ENCODE peak calls at places on chromosomes 16 and 17, in five cellular contexts. F is transverse colon, A is lower leg skin, U is fibroblast of mammary gland, T is HL-60. D is an unnamed sample.

GRCh38 chr17:1574697-1575471 is 12.3 kb upstream of the PITPNA start:
- DNase-seq in F (no peak), A (no peak), U (no peak), T (no peak), D (no peak)

GRCh38 chr16:11007714-11008240 is 63.4 kb downstream of the CLEC16A start:
- DNase-seq in F (no peak), A (no peak), U (no peak), T (no peak), D (no peak)

GRCh38 chr17:35879748-35880654 is at the start of gene CCL5:
- DNase-seq in F (peak; percentile 28), A (no peak), U (peak; percentile 10), T (peak; percentile 63), D (peak; percentile 88)

GRCh38 chr17:28968269-28968913 is 17.1 kb upstream of the PHF12 start:
- DNase-seq in F (no peak), A (no peak), U (no peak), T (no peak), D (no peak)

GRCh38 chr16:65119905-65120341 is 1.9 kb downstream of the CDH11 start:
- DNase-seq in F (no peak), A (no peak), U (peak; percentile 62), T (no peak), D (no peak)

GRCh38 chr17:31321971-31322370 is 549 bp upstream of the EVI2A start:
- DNase-seq in F (no peak), A (no peak), U (no peak), T (no peak), D (no peak)

GRCh38 chr17:31444026-31444425 is 52.6 kb downstream of the RAB11FIP4 start:
- DNase-seq in F (no peak), A (no peak), U (no peak), T (no peak), D (no peak)

GRCh38 chr17:33267279-33267790 is 25.8 kb downstream of the ASIC2 start:
- DNase-seq in F (no peak), A (no peak), U (peak; percentile 95), T (no peak), D (no peak)

GRCh38 chr17:61294777-61295176 is 104.9 kb upstream of the TBX2 start:
- DNase-seq in F (no peak), A (no peak), U (peak; percentile 74), T (no peak), D (no peak)

GRCh38 chr17:74610108-74610507 is 13.4 kb downstream of the CD300E start:
- DNase-seq in F (no peak), A (no peak), U (no peak), T (no peak), D (no peak)

GRCh38 chr16:58515871-58516767 is 802 bp downstream of the SETD6 start:
- DNase-seq in F (peak; percentile 67), A (no peak), U (no peak), T (peak; percentile 49), D (peak; percentile 78)

GRCh38 chr16:76668207-76668725 is 391.1 kb downstream of the CNTNAP4 start:
- DNase-seq in F (no peak), A (no peak), U (no peak), T (no peak), D (no peak)

GRCh38 chr17:40352779-40353394 is 11.7 kb downstream of the GJD3 start:
- DNase-seq in F (no peak), A (no peak), U (peak; percentile 33), T (peak; percentile 68), D (no peak)

GRCh38 chr17:62706598-62707424 is 79.3 kb downstream of the MRC2 start:
- DNase-seq in F (no peak), A (no peak), U (no peak), T (no peak), D (no peak)

GRCh38 chr17:32267690-32268205 is 2.1 kb downstream of the RHBDL3 start:
- DNase-seq in F (no peak), A (no peak), U (no peak), T (no peak), D (no peak)

GRCh38 chr17:76562734-76563148 is 22.9 kb downstream of the PRCD start:
- DNase-seq in F (no peak), A (no peak), U (peak; percentile 95), T (no peak), D (no peak)

GRCh38 chr17:66715745-66716156 is 119.2 kb upstream of the CACNG5 start:
- DNase-seq in F (no peak), A (no peak), U (peak; percentile 70), T (peak; percentile 31), D (peak; percentile 66)

GRCh38 chr17:43800736-43801135 is 20.5 kb downstream of the CFAP97D1 start:
- DNase-seq in F (no peak), A (no peak), U (no peak), T (no peak), D (no peak)

GRCh38 chr16:48681520-48681919 is 71.5 kb upstream of the N4BP1 start:
- DNase-seq in F (no peak), A (no peak), U (peak; percentile 2), T (no peak), D (no peak)

GRCh38 chr17:27849474-27850185 is 43.5 kb downstream of the LYRM9 start:
- DNase-seq in F (no peak), A (no peak), U (no peak), T (no peak), D (no peak)

GRCh38 chr16:49491736-49492089 is 118.1 kb downstream of the C16orf78 start:
- DNase-seq in F (peak; percentile 23), A (no peak), U (no peak), T (no peak), D (no peak)

GRCh38 chr16:88907768-88908167 is 41.3 kb upstream of the PABPN1L start:
- DNase-seq in F (no peak), A (no peak), U (peak; percentile 41), T (no peak), D (no peak)

GRCh38 chr16:84278333-84278732 is 16.3 kb upstream of the WFDC1 start:
- DNase-seq in F (no peak), A (no peak), U (no peak), T (no peak), D (no peak)

GRCh38 chr17:80416940-80417293 is 1.9 kb downstream of the ENDOV start:
- DNase-seq in F (no peak), A (no peak), U (no peak), T (no peak), D (peak; percentile 2)
- TF ChIP-seq CTCF in F (no peak), A (no peak), U (no peak), T (no peak), D (no peak)

GRCh38 chr17:19719365-19720209 is 3.2 kb upstream of the SLC47A2 start:
- DNase-seq in F (peak; percentile 52), A (no peak), U (no peak), T (no peak), D (no peak)

GRCh38 chr17:19720210-19720475 is 3.8 kb upstream of the SLC47A2 start:
- DNase-seq in F (no peak), A (no peak), U (no peak), T (no peak), D (no peak)

GRCh38 chr17:19717411-19717908 is 1.1 kb upstream of the SLC47A2 start:
- DNase-seq in F (no peak), A (no peak), U (no peak), T (no peak), D (no peak)

GRCh38 chr17:19718041-19718612 is 1.7 kb upstream of the SLC47A2 start:
- DNase-seq in F (no peak), A (no peak), U (no peak), T (no peak), D (no peak)

DNA sequence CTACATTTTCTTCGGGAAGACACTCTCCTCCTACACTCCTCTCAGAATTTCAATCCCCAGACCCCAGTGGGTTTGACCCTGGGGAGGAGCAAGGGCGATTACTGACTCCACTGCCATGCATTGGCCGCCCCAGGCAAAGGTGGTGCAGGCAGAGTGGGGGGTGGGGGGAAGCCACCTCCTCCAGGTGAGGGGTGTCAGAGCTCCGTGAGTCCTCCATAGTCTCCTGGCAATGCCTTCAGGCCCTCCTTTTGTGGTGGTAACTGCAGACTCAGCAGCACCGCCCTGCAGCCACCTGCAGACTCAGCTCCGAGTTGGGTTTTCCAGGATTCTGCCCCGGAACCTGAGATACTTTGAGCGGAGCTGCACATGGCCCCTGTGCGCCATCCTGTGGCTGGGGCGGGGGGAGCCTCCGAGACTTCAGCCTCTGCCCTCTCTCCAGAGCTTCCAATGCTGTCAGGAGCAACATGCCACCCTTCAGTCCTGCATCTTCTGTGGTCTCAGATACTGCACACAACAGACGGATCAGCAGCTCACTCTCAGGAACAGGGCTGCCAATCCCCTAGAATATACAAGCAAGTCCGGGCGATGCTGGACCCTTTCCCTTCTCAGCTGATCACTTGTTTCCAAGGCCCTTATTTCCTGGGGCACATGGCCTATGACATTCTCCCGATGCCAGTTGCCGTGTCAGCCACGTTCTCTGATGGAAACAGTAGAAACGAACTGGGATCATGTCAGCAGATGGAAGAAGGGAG is 2.4 kb upstream of the SLC47A2 start:
- DNase-seq in F (no peak), A (no peak), U (no peak), T (no peak), D (no peak)
- TF ChIP-seq CTCF in F (no peak), A (no peak), U (no peak), T (no peak), D (peak; percentile 22)

GRCh38 chr16:50719401-50720337 is 22.2 kb upstream of the CYLD start:
- DNase-seq in F (peak; percentile 66), A (no peak), U (no peak), T (peak; percentile 33), D (no peak)
- TF ChIP-seq CTCF in F (no peak), A (no peak), U (no peak), T (no peak), D (peak; percentile 34)

GRCh38 chr16:67431805-67432476 is 1.0 kb downstream of the HSD11B2 start:
- DNase-seq in F (no peak), A (no peak), U (no peak), T (no peak), D (no peak)

GRCh38 chr16:67432491-67432890 is 1.6 kb downstream of the HSD11B2 start:
- DNase-seq in F (no peak), A (no peak), U (no peak), T (no peak), D (no peak)

GRCh38 chr16:67429799-67430503 is 970 bp upstream of the HSD11B2 start:
- DNase-seq in F (no peak), A (no peak), U (no peak), T (no peak), D (peak; percentile 40)

GRCh38 chr16:67430504-67431076 is 331 bp upstream of the HSD11B2 start:
- DNase-seq in F (peak; percentile 89), A (no peak), U (no peak), T (no peak), D (no peak)

DNA sequence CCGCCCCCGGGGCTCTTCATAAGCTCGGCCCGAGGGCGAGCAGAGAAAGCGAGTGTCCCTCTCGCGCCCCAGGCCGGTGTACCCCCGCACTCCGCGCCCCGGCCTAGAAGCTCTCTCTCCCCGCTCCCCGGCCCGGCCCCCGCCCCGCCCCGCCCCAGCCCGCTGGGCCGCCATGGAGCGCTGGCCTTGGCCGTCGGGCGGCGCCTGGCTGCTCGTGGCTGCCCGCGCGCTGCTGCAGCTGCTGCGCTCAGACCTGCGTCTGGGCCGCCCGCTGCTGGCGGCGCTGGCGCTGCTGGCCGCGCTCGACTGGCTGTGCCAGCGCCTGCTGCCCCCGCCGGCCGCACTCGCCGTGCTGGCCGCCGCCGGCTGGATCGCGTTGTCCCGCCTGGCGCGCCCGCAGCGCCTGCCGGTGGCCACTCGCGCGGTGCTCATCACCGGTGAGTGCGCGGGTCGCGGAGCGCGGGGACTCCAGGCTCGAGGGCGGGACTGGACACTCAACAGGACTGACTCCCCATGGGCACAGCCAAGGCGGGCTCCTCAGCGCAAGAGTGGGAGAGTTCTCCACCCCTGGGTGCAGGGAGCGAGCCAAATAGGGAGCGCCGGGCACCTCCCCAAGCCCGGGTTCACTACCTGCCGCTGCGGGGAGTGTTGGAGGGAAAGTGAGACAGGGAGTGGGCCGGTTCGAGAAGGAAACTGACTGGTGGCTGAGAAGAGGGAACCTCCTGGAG is at the start of gene HSD11B2:
- DNase-seq in F (no peak), A (no peak), U (no peak), T (no peak), D (peak; percentile 75)
- TF ChIP-seq CTCF in F (no peak), A (no peak), U (no peak), T (no peak), D (no peak)

D was measured in GM13977.